ENCODE peak calls at places on chromosomes 7 and 10, in five cellular contexts. X, D, L, A and Z are unnamed samples.
A peak's percentile ranks its signal among the peaks of the same experiment; 100 is the strongest.

GRCh38 chr10:71840936-71841335 is 10.1 kb downstream of the PSAP start:
- DNase-seq in X (no peak), D (peak; percentile 41), L (no peak), A (no peak), Z (no peak)

GRCh38 chr7:130145424-130146106 is 59.6 kb downstream of the TMEM209 start:
- DNase-seq in X (no peak), D (no peak), L (no peak), A (no peak), Z (no peak)

GRCh38 chr7:96388620-96389383 is 66.9 kb upstream of the SLC25A13 start:
- DNase-seq in X (peak; percentile 67), D (no peak), L (no peak), A (no peak), Z (no peak)

GRCh38 chr10:103968441-103969391 is 1.8 kb downstream of the SLK start:
- DNase-seq in X (peak; percentile 27), D (no peak), L (no peak), A (no peak), Z (no peak)

GRCh38 chr10:12849351-12850181 is 151.9 kb downstream of the CCDC3 start:
- DNase-seq in X (no peak), D (no peak), L (no peak), A (no peak), Z (no peak)

GRCh38 chr10:27541728-27542285 is 37.7 kb downstream of the RAB18 start:
- DNase-seq in X (no peak), D (no peak), L (no peak), A (no peak), Z (no peak)

GRCh38 chr7:142626420-142627035 is 122.7 kb upstream of the PRSS1 start:
- DNase-seq in X (no peak), D (no peak), L (no peak), A (no peak), Z (peak; percentile 75)

GRCh38 chr10:546971-547590 is 142.4 kb downstream of the DIP2C start:
- DNase-seq in X (no peak), D (no peak), L (no peak), A (no peak), Z (no peak)

GRCh38 chr7:132133501-132133900 is 442.8 kb downstream of the PLXNA4 start:
- DNase-seq in X (no peak), D (no peak), L (no peak), A (no peak), Z (no peak)

GRCh38 chr10:15843705-15844104 is 16.6 kb downstream of the MINDY3 start:
- DNase-seq in X (no peak), D (no peak), L (no peak), A (no peak), Z (no peak)

GRCh38 chr10:127973810-127974311 is 67.0 kb downstream of the PTPRE start:
- DNase-seq in X (no peak), D (peak; percentile 47), L (no peak), A (no peak), Z (no peak)

GRCh38 chr7:18276380-18276779 is 219.2 kb upstream of the HDAC9 start:
- DNase-seq in X (no peak), D (no peak), L (no peak), A (no peak), Z (no peak)

GRCh38 chr7:26081627-26082026 is 70.4 kb upstream of the NFE2L3 start:
- DNase-seq in X (no peak), D (no peak), L (no peak), A (no peak), Z (peak; percentile 60)

GRCh38 chr10:71391701-71392100 is 5.0 kb upstream of the CDH23 start:
- DNase-seq in X (no peak), D (no peak), L (no peak), A (no peak), Z (no peak)

GRCh38 chr7:122790558-122790957 is 87.8 kb upstream of the RNF148 start:
- DNase-seq in X (no peak), D (no peak), L (no peak), A (no peak), Z (no peak)

GRCh38 chr7:127995157-127995865 is 35.9 kb downstream of the LRRC4 start:
- DNase-seq in X (peak; percentile 84), D (no peak), L (no peak), A (no peak), Z (no peak)

GRCh38 chr10:14052926-14053325 is 277.8 kb downstream of the FRMD4A start:
- DNase-seq in X (no peak), D (no peak), L (no peak), A (no peak), Z (no peak)

GRCh38 chr7:29255839-29256782 is 61.5 kb downstream of the CHN2 start:
- DNase-seq in X (no peak), D (no peak), L (no peak), A (no peak), Z (no peak)

GRCh38 chr7:44581426-44581906 is 565 bp downstream of the TMED4 start:
- DNase-seq in X (peak; percentile 18), D (peak; percentile 86), L (no peak), A (no peak), Z (peak; percentile 62)

GRCh38 chr7:106757846-106758245 is 96.9 kb upstream of the CCDC71L start:
- DNase-seq in X (peak; percentile 60), D (peak; percentile 68), L (no peak), A (peak; percentile 27), Z (no peak)

GRCh38 chr10:19767876-19768275 is 48.4 kb upstream of the PLXDC2 start:
- DNase-seq in X (no peak), D (no peak), L (no peak), A (no peak), Z (no peak)

GRCh38 chr7:71538210-71538609 is 406.3 kb downstream of the GALNT17 start:
- DNase-seq in X (no peak), D (no peak), L (no peak), A (no peak), Z (no peak)

GRCh38 chr10:618229-618989 is 71.1 kb downstream of the DIP2C start:
- DNase-seq in X (no peak), D (peak; percentile 59), L (peak; percentile 60), A (peak; percentile 36), Z (no peak)

GRCh38 chr10:124827474-124827873 is 25.9 kb downstream of the ABRAXAS2 start:
- DNase-seq in X (peak; percentile 53), D (no peak), L (no peak), A (no peak), Z (no peak)

GRCh38 chr10:131963350-131963749 is 18.4 kb downstream of the BNIP3 start:
- DNase-seq in X (no peak), D (no peak), L (no peak), A (no peak), Z (no peak)

GRCh38 chr7:92749327-92749730 is 87.0 kb downstream of the CDK6 start:
- DNase-seq in X (peak; percentile 22), D (no peak), L (no peak), A (no peak), Z (no peak)

GRCh38 chr7:92751902-92752901 is 84.2 kb downstream of the CDK6 start:
- DNase-seq in X (peak; percentile 95), D (no peak), L (no peak), A (no peak), Z (no peak)

GRCh38 chr7:92749832-92750231 is 86.5 kb downstream of the CDK6 start:
- DNase-seq in X (no peak), D (no peak), L (no peak), A (no peak), Z (no peak)

GRCh38 chr7:92750440-92750839 is 85.9 kb downstream of the CDK6 start:
- DNase-seq in X (peak; percentile 51), D (no peak), L (no peak), A (no peak), Z (no peak)

GRCh38 chr7:92750961-92751360 is 85.4 kb downstream of the CDK6 start:
- DNase-seq in X (peak; percentile 38), D (no peak), L (no peak), A (no peak), Z (no peak)
- H3K4me1 ChIP-seq in X (peaks cover 17% of the 10 kb centered on the region), D (peaks cover 7% of the 10 kb centered on the region), L (no peaks in the 10 kb centered on the region), A (peaks cover 44% of the 10 kb centered on the region), Z (no peaks in the 10 kb centered on the region)

DNA sequence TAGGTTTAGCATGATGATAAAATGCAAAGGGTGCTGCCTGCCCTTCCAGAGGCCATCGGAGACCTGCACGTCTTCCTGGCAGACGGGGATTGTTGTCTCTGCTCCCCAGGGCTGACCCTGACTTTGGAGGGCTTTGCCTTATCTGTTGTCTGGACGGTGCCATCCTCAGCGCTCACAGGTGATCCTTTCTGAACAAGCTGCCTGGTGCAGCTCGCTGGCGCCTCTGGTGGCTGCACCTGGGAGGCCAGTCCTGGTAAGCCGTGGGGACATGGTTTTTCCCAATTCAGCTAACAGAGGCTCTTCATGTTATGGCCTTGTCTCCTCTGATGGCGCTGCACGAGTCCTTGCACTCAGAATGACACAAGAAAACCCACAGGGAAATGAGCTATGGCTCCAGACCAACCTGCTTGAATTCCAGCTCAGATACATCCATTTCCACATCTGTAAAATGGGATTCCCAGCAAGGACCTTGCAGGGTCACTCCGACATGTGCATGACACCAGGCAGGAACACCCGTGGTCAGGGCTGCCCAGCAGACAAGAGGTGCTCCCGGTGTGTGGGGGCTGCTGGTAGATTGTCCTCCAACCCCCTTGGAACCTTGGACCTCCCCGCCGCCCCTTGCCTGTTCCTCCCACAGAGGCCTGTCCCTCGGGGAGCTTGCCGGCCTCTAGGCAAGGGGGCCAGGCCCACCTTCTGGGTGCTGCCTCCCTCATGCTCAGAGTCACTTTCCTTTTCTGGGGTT is 50.4 kb upstream of the SHH start:
- DNase-seq in X (no peak), D (no peak), L (peak; percentile 63), A (no peak), Z (no peak)
- TF ChIP-seq CTCF in X (peak; percentile 5), D (no peak), L (no peak), A (no peak), Z (no peak)

DNA sequence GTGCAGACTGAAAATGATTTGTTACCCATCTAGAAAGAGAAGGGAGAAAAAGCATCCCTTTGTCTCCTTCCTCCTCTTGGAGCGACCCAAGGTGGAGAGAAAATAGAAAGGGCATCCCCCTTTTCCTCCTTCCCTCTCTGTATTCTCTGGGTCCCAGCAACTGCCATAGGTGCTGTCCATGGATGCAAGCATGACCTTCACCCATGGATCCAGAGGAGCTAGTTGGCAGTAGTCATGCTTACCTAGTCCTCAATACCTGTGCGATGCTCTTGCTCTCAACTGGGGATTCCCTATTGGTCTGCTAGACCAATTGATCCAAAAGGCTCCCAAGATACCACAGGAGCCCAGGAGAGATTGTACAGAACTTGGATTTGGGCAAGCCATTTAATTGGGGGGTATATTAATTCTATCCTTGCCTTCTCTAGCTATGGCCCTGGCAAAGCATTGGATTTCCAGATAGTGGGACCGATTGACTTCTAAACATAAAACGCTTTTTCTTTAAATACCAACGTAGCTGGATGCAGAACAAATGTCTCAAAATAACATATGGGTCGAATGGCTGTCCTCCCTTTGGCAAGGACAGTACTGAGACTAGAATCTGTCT is 547.8 kb upstream of the IGFBP3 start:
- DNase-seq in X (peak; percentile 59), D (no peak), L (no peak), A (no peak), Z (no peak)
- H3K4me1 ChIP-seq in X (no peaks in the 10 kb centered on the region), D (no peaks in the 10 kb centered on the region), L (no peaks in the 10 kb centered on the region), A (no peaks in the 10 kb centered on the region), Z (no peaks in the 10 kb centered on the region)

DNA sequence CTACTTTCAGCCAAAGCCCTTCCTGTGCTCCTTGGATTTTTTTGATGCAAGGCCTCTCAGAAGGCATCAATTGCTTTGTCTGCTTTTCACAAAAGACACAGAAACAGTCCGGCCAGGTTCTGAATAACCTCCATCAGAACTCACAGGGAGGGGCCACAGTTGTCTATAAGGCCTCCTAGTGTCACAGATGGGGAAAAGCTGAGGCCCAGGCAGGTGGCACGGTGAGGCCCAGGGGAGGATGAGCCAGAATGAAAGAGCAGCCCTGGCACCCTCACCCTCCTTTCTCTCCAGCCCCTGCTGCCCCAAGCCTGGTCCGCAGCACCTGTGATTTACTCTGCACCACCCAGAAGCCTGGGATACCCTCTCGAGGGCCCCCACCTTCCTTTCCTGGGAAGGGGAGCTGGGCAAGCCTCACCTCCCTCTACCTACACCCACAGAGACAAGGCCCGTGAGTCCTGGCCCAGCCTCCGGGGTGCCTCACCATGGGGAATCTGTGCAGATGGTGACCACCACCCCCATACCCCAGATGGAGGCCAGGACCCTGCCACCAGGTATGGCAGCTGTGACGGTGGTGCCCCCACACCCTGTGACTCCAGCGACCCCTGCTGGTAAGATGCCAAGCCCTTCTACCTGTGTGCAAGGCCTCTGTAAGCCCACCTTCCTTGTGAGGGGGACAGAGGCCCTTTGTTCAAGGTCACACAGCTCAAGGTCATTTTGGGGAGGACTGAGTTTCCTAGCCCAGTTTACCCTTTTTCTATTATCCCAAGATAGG is 26.2 kb upstream of the ZNF467 start:
- DNase-seq in X (no peak), D (no peak), L (no peak), A (peak; percentile 25), Z (no peak)
- TF ChIP-seq CTCF in X (no peak), D (peak; percentile 37), L (peak; percentile 54), A (peak; percentile 50), Z (no peak)